ENCODE peak calls at places on chromosomes 12 and 14, in seven cellular contexts. M is GM23248, F is H9, A is mammary epithelial cell, T is fibroblast of lung, O is mesendoderm, Y is IMR-90. V is an unnamed sample.
A peak's percentile ranks its signal among the peaks of the same experiment; 100 is the strongest.

GRCh38 chr12:53618340-53618739 is 7.8 kb downstream of the ATF7 start:
- DNase-seq in F (no peak), Y (no peak), M (peak; percentile 14), A (no peak), T (no peak), O (no peak), V (peak; percentile 62)

GRCh38 chr12:109510196-109510595 is 32.8 kb downstream of the UBE3B start:
- DNase-seq in M (no peak), F (no peak), O (no peak), T (no peak), Y (no peak), A (no peak), V (no peak)

GRCh38 chr12:52530366-52530765 is 10.2 kb upstream of the KRT5 start:
- DNase-seq in Y (no peak), T (no peak), O (no peak), M (no peak), F (no peak), A (no peak), V (no peak)

GRCh38 chr14:89625208-89625987 is 208.4 kb upstream of the FOXN3 start:
- DNase-seq in O (no peak), Y (no peak), F (peak; percentile 42), A (no peak), M (no peak), T (peak; percentile 60), V (no peak)

GRCh38 chr12:94169966-94170689 is 21.8 kb downstream of the PLXNC1 start:
- DNase-seq in M (no peak), Y (no peak), O (no peak), T (peak; percentile 12), A (no peak), F (no peak), V (no peak)

GRCh38 chr12:95390932-95391331 is 83.0 kb upstream of the METAP2 start:
- DNase-seq in A (no peak), T (no peak), Y (no peak), M (no peak), F (no peak), O (no peak), V (peak; percentile 28)

GRCh38 chr14:85577542-85578140 is 47.7 kb downstream of the FLRT2 start:
- DNase-seq in T (no peak), F (no peak), O (no peak), Y (no peak), M (no peak), A (no peak), V (no peak)

GRCh38 chr14:72796935-72797334 is 97.0 kb downstream of the DPF3 start:
- DNase-seq in Y (no peak), A (no peak), F (peak; percentile 81), O (peak; percentile 43), T (no peak), M (no peak), V (no peak)

GRCh38 chr12:106709068-106709511 is 65.4 kb upstream of the RIC8B start:
- DNase-seq in Y (no peak), O (peak; percentile 24), M (no peak), T (no peak), A (no peak), F (no peak), V (no peak)

GRCh38 chr12:43325786-43326185 is 226.2 kb downstream of the ADAMTS20 start:
- DNase-seq in T (no peak), A (no peak), O (no peak), Y (no peak), F (no peak), M (no peak), V (no peak)

GRCh38 chr12:56271031-56271430 is 4.3 kb downstream of the COQ10A start:
- DNase-seq in Y (peak; percentile 31), A (peak; percentile 16), F (no peak), T (peak; percentile 16), M (peak; percentile 59), O (peak; percentile 64), V (peak; percentile 51)

GRCh38 chr12:85156569-85156968 is 120.4 kb downstream of the LRRIQ1 start:
- DNase-seq in A (no peak), F (no peak), O (peak; percentile 8), M (no peak), T (no peak), Y (no peak), V (no peak)

GRCh38 chr14:95518045-95518751 is 1.7 kb upstream of the SYNE3 start:
- DNase-seq in M (peak; percentile 42), Y (peak; percentile 57), A (no peak), T (peak; percentile 70), F (no peak), O (no peak), V (no peak)

GRCh38 chr12:25106818-25107217 is 88.1 kb downstream of the DNAI7 start:
- DNase-seq in Y (peak; percentile 21), M (no peak), F (no peak), A (no peak), O (no peak), T (no peak), V (no peak)

GRCh38 chr12:4164591-4165558 is 108.7 kb upstream of the CCND2 start:
- DNase-seq in O (peak; percentile 92), M (peak; percentile 64), F (peak; percentile 87), T (peak; percentile 74), A (peak; percentile 57), Y (peak; percentile 75), V (no peak)

GRCh38 chr12:47082963-47083621 is 3.3 kb upstream of the AMIGO2 start:
- DNase-seq in A (peak; percentile 92), O (peak; percentile 54), Y (peak; percentile 95), F (no peak), M (peak; percentile 95), T (peak; percentile 97), V (no peak)

GRCh38 chr12:9048930-9049329 is 59.6 kb downstream of the KLRG1 start:
- DNase-seq in Y (no peak), T (no peak), A (no peak), M (no peak), O (no peak), F (no peak), V (no peak)

DNA sequence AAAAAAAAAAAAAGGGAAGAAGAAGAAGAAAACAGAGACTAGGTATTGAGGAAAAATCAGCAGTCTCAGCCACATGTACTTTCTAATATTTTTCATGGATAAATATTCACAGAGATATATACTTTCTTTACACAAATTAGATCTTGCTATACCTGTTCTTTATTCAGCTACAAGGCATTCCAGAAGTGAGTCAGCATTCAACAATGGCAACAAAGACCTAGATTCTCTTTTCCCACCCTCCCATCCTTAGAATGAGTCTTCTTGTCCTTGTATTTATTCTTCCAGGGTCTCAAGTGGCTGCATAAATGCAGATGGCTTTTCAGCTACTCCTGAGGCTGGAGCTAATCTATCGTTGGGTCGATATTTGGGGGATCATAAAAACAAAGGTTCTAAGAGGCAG is 93.0 kb downstream of the NT5DC3 start:
- DNase-seq in T (peak; percentile 14), Y (no peak), M (no peak), F (no peak), O (peak; percentile 46), A (peak; percentile 56), V (no peak)
- H3K4me2 ChIP-seq in T (no peak overlapping the region), Y (no peak overlapping the region), M (no peak overlapping the region), F (no peak overlapping the region), O (no peak overlapping the region), A (no peak overlapping the region), V (no peak overlapping the region)

GRCh38 chr12:118376089-118377004 is at the start of gene SUDS3:
- DNase-seq in A (peak; percentile 64), O (peak; percentile 86), M (peak; percentile 87), T (peak; percentile 54), F (peak; percentile 95), Y (peak; percentile 66), V (peak; percentile 91)

GRCh38 chr12:118375348-118375747 is 1.0 kb upstream of the SUDS3 start:
- DNase-seq in O (no peak), Y (no peak), T (no peak), M (peak; percentile 44), A (no peak), F (no peak), V (no peak)

GRCh38 chr12:118377891-118378470 is 1.6 kb downstream of the SUDS3 start:
- DNase-seq in O (peak; percentile 55), M (peak; percentile 71), A (peak; percentile 46), T (peak; percentile 34), F (peak; percentile 47), Y (peak; percentile 44), V (peak; percentile 68)

GRCh38 chr12:118374909-118375308 is 1.4 kb upstream of the SUDS3 start:
- DNase-seq in M (peak; percentile 82), Y (no peak), F (no peak), T (peak; percentile 20), A (no peak), O (no peak), V (no peak)

DNA sequence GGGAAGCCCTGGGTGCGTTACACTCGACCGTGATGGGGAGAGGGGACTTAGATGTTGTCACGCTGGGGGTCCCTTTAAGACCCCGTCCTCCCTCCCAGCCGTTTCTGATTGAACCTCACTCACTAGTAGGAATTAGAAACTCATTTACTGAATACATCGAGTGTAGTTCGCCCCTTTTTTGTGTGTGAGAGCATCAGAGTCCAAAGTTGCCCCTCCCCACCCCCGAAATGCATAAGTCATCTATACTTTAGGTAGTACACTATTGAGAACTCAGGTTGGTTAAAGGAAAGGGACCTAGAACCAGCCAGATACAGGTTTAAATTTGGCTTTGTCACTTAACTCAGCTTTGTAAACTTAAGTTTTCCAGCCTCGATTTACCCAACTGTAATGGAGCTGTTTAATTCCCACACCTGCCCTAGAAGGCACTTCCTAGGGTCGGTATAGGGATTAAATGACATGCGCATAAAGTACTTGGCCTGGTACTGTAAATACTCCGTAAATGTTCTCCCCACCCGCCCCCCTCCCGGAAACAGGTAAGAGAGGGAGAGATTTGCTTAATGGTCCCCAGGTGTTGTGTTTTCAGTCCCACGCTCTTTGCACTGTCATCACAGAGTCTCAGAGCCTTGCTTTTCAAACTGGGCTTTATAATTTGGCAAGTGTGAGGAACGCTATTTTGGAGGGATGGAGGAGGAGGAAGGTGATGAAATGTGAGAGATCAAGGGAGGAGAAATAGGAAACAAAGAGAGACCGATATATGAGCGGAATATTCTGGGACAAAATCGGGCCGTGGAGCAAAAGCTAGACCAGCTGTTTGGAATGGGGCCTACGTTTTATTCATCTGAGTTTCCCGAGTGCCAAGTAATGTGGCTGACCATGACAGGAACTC is 893 bp downstream of the SUDS3 start:
- DNase-seq in O (peak; percentile 23), M (peak; percentile 34), A (peak; percentile 30), T (no peak), F (peak; percentile 48), Y (no peak), V (peak; percentile 53)
- H3K27ac ChIP-seq in O (no peak overlapping the region), M (peak overlapping the region; percentile 77), A (peak overlapping the region; percentile 9), T (peak overlapping the region; percentile 15), F (peak overlapping the region; percentile 41), Y (peak overlapping the region; percentile 61), V (peak overlapping the region; percentile 57)

GRCh38 chr12:89733579-89734201 is 25.1 kb upstream of the ATP2B1 start:
- DNase-seq in M (peak; percentile 89), A (peak; percentile 96), O (no peak), T (peak; percentile 96), F (no peak), Y (peak; percentile 90), V (no peak)
- H3K4me2 ChIP-seq in M (peak overlapping the region; percentile 53), A (peak overlapping the region; percentile 49), O (no peak overlapping the region), T (peak overlapping the region; percentile 1), F (no peak overlapping the region), Y (peak overlapping the region; percentile 29), V (no peak overlapping the region)

DNA sequence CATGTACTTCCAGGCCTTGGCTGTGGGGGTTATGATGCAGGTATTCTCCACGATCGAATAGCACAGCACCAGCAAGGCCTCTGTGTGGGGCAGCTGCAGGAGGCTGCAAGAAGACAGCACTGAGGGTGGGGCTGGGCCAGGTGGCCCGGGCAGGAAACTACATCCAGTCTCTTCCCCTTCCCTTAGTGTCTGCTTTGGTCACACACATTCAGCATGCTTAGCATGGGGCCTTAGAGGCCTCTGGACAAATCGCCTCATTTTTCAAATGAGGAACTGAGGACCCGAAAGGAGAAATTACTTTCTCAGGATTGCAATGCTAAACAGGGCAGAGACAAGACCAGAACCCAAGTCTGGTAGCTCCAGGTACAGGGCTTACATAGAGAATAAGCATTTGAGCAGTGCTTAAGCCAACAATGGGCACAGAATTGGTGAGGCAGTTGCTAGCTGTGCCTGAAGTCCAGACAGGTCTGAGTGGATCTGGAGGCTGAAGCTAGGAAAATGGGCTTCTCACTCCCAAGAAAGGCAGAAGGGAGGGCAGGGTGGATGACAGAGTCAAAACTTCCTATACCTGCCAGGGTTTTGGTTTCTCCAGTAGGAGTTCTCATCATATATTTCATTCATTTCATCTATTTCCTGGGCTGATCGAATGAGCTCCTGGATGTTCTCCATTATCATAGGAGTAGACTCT is 3.5 kb downstream of the ACRBP start:
- DNase-seq in T (no peak), M (no peak), O (no peak), A (no peak), Y (no peak), F (no peak), V (peak; percentile 73)
- H3K27ac ChIP-seq in T (no peak overlapping the region), M (no peak overlapping the region), O (no peak overlapping the region), A (no peak overlapping the region), Y (no peak overlapping the region), F (no peak overlapping the region), V (peak overlapping the region; percentile 83)

V was measured in OCI-LY7.